ENCODE peak calls at places on chromosomes 16 and 17, in four cellular contexts. A, H, Y and Z are unnamed samples.

GRCh38 chr16:84600343-84601229 is 17.3 kb downstream of the COTL1 start:
- DNase-seq in H (peak), Y (no peak), A (no peak), Z (peak)

GRCh38 chr17:37188157-37188556 is 187.6 kb upstream of the C17orf78 start:
- DNase-seq in H (no peak), Y (no peak), A (no peak), Z (no peak)

GRCh38 chr17:68821860-68822693 is 133.1 kb downstream of the ABCA8 start:
- DNase-seq in Y (peak), A (no peak), H (no peak), Z (no peak)

GRCh38 chr16:85428168-85428898 is 184.8 kb upstream of the GSE1 start:
- DNase-seq in H (peak), A (peak), Y (peak), Z (peak)

GRCh38 chr17:65656390-65657250 is 95.2 kb upstream of the AXIN2 start:
- DNase-seq in Y (peak), A (no peak), H (peak), Z (peak)

GRCh38 chr17:66275651-66276050 is 26.8 kb upstream of the PRKCA start:
- DNase-seq in Y (peak), A (no peak), H (peak), Z (no peak)

GRCh38 chr17:80990921-80991644 is 558 bp upstream of the CHMP6 start:
- DNase-seq in A (no peak), H (peak), Y (no peak), Z (peak)

GRCh38 chr17:59870482-59870881 is 22.3 kb downstream of the TUBD1 start:
- DNase-seq in Y (no peak), A (no peak), H (no peak), Z (no peak)

GRCh38 chr16:80023865-80024264 is 423.3 kb upstream of the MAF start:
- DNase-seq in H (no peak), Y (no peak), A (no peak), Z (no peak)

GRCh38 chr16:53605979-53606378 is 97.7 kb downstream of the RPGRIP1L start:
- DNase-seq in H (no peak), A (no peak), Y (no peak), Z (no peak)

GRCh38 chr17:59707971-59708425 is 544 bp downstream of the VMP1 start:
- DNase-seq in A (no peak), H (no peak), Y (no peak), Z (no peak)

GRCh38 chr16:85982563-85982939 is 83.6 kb downstream of the IRF8 start:
- DNase-seq in H (no peak), Y (no peak), A (peak), Z (no peak)

GRCh38 chr17:2438823-2439222 is 38.0 kb upstream of the MNT start:
- DNase-seq in H (no peak), A (no peak), Y (peak), Z (no peak)

GRCh38 chr16:31135535-31136286 is at the start of gene PRSS8:
- DNase-seq in H (peak), A (peak), Y (no peak), Z (no peak)

GRCh38 chr16:67936124-67936875 is at the start of gene PSMB10:
- DNase-seq in Y (peak), A (no peak), H (peak), Z (peak)

GRCh38 chr16:589658-590159 is at the start of gene RAB40C:
- DNase-seq in Y (peak), A (peak), H (peak), Z (peak)
- TF ChIP-seq CTCF in Y (no peak), A (peak), H (no peak), Z (peak)

DNA sequence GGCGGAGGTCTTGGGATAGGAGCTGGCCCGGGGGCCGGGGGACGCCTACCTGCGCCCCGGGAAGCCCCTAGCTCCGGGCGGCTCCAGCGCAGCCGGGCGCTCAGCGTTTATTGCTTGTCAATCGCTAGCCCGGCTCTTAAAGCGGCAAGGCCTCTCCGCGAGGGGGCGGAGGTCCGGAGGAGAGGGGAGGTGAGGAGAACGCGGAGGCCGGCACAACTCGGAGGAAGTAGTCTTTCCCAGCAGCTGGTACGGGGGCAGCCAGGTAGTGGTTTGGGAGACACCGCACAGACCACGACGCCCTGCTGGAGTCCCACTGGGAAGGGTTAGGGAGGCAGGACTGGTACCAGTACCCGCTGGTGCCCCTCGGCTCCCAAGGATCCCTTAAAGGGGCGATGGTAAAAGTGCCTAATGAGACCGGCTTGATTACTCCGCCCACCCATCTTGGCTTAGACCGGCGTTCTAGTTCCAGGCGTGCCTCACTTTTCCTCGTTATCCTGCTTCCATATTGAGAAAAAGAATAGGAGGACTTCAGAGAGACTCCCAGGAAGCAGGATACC is at the start of gene MPP2:
- DNase-seq in H (peak), A (peak), Y (peak), Z (peak)
- TF ChIP-seq CTCF in H (no peak), A (peak), Y (peak), Z (peak)

GRCh38 chr17:18167421-18167820 is 16.2 kb upstream of the ALKBH5 start:
- DNase-seq in A (no peak), H (no peak), Y (no peak), Z (no peak)

GRCh38 chr17:18176152-18176551 is 7.5 kb upstream of the ALKBH5 start:
- DNase-seq in H (no peak), Y (no peak), A (no peak), Z (no peak)

GRCh38 chr17:18173740-18174139 is 9.9 kb upstream of the ALKBH5 start:
- DNase-seq in Y (no peak), A (no peak), H (no peak), Z (no peak)

GRCh38 chr17:18177137-18177536 is 6.5 kb upstream of the ALKBH5 start:
- DNase-seq in Y (no peak), H (no peak), A (no peak), Z (no peak)

DNA sequence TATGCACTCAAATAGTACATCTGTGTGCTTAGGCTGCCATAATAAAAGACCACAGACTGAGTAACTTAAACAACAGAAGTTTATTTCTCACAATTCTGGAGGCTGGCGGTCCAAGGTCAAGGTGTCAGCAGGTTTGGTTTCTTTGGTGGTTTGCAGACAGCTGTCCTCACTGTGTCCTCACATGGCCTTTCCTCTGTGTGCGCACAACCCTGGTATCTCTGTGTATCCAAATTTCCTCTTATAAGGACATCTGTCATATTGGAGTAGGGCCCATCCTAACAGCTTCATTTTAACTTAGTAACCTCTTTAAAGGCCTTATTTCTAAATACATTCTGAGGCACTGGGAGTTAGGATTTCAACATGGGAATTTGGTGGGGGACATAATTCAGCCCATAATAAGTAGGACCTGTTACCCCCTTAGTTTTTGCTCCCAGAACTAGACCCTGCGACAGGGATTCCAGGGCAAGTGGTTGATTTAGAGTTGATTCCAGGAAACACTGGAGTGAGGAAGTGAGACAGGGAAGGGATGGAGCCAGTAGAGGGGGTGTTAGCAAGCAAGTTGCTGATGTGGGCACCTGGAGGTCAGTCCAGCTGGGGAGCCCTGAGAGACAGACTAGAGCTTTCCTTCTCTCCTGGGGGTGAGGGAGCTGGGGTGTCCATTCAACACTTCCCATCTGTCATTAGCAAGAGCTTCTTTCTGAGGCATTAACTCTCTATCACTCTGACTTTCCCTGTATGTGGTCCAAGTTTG is 10.9 kb upstream of the ALKBH5 start:
- DNase-seq in H (no peak), Y (no peak), A (no peak), Z (no peak)
- TF ChIP-seq CTCF in H (no peak), Y (no peak), A (no peak), Z (no peak)

DNA sequence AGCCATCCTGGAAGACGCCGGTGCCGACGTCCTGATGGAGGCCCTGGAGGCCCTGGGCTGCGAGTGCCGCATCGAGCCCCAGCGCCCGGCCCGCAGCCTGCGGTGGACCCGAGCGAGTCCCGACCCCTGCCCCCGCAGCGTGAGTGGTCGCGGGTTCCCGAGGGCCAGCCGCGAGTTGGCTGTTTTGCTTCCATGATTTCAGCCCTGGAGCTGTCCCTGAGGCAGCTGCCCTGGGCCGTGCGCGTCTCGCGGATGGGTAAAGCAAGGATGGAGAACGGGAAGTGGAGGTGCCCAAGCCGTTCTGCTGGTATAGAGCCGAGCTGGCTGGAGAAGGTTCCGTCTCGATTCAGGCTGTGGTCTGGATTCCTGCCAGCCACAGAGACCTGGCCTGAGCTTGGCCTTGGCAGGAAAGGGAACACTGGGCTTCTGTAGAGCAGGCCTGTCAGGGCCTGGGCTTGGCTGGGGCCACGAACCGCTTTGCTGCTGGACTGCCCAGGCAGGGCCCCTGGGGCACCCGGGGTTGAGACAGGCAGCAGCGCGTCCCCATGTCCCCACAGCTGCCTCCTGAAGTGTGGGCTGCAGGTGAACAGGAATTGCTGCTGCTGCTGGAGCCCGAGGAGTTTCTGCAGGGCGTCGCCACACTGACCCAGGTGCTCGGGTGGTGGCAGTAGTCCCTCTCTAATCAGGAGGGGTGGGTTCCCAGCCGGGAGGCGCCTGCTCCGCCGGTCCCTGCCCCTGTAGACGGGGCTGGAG is 945 bp upstream of the MRPS34 start:
- DNase-seq in A (peak), H (peak), Y (no peak), Z (no peak)
- TF ChIP-seq CTCF in A (no peak), H (no peak), Y (no peak), Z (no peak)

DNA sequence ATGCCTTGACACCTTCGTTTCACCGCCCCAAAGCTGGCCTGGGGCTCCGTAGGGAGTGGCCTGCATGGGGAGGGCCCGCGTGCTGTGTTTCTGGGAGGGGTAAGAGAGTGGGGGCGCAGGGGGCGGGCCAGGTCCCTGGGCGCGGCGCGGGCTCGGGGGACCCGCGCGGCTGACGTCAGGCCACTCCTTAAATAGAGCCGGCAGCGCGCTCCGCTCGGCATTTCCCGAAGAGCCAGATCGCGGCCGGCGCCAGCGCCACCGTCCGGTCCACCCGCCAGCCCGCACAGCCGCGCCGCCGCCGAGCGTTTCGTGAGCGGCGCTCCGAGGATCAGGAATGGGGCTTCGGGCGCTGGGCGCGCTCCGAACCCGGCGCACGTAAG is at the start of gene HS3ST2:
- DNase-seq in H (peak), Y (peak), A (peak), Z (peak)
- TF ChIP-seq CTCF in H (no peak), Y (no peak), A (no peak), Z (no peak)

GRCh38 chr17:79835470-79835899 is 3.8 kb downstream of the CBX4 start:
- DNase-seq in A (no peak), H (no peak), Y (no peak), Z (no peak)
- TF ChIP-seq CTCF in A (no peak), H (no peak), Y (no peak), Z (no peak)

GRCh38 chr16:81496742-81497141 is 52.1 kb downstream of the CMIP start:
- DNase-seq in A (no peak), Y (no peak), H (no peak), Z (no peak)

GRCh38 chr16:81493755-81494433 is 49.3 kb downstream of the CMIP start:
- DNase-seq in A (peak), Y (peak), H (peak), Z (no peak)

GRCh38 chr16:81494434-81494806 is 49.8 kb downstream of the CMIP start:
- DNase-seq in A (no peak), H (no peak), Y (no peak), Z (no peak)

GRCh38 chr16:81494888-81495287 is 50.3 kb downstream of the CMIP start:
- DNase-seq in Y (no peak), A (no peak), H (no peak), Z (no peak)

GRCh38 chr16:81495321-81496234 is 51.0 kb downstream of the CMIP start:
- DNase-seq in Y (no peak), A (peak), H (no peak), Z (no peak)
- TF ChIP-seq CTCF in Y (no peak), A (peak), H (no peak), Z (no peak)

DNA sequence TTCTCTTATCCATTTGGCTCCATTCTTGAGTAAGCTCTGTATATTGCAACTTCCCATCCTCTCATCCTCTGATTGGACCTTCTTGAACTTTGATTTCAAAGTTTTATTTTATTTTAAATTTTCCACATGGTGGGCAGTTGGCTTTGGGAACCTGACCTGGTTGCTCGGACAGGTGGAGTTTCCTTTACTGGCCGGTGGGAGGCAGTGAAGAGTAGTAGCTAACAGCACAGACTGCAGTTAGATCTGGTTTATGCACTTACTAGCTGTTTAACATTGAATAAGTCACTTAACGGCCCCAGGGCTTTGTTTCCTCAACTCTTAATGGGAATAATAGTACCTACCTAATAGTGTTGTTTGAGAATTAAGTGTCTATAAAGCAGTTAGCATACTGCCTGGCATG is 92.8 kb downstream of the GPR139 start:
- DNase-seq in Y (peak), A (no peak), H (peak), Z (peak)
- TF ChIP-seq CTCF in Y (peak), A (peak), H (peak), Z (peak)